ENCODE peak calls at places on chromosomes 16 and 17, in six cellular contexts. One of them, this sample, is unnamed.

GRCh38 chr16:87895641-87896141 is 26.4 kb upstream of the SLC7A5 start:
- DNase-seq in heart left ventricle: no peak
- DNase-seq in vagina: no peak
- DNase-seq in AG04450: no peak
- DNase-seq in A549: no peak
- DNase-seq in CD8-positive, alpha-beta T cell: peak; percentile 50
- DNase-seq in this sample: no peak

GRCh38 chr17:81713004-81713555 is 996 bp downstream of the SLC25A10 start:
- DNase-seq in vagina: no peak
- DNase-seq in heart left ventricle: no peak
- DNase-seq in CD8-positive, alpha-beta T cell: no peak
- DNase-seq in AG04450: no peak
- DNase-seq in A549: no peak
- DNase-seq in this sample: no peak

GRCh38 chr16:51531271-51531670 is 380.2 kb upstream of the SALL1 start:
- DNase-seq in heart left ventricle: no peak
- DNase-seq in vagina: no peak
- DNase-seq in CD8-positive, alpha-beta T cell: no peak
- DNase-seq in AG04450: no peak
- DNase-seq in A549: no peak
- DNase-seq in this sample: no peak

GRCh38 chr17:14427914-14428639 is 127.2 kb downstream of the HS3ST3B1 start:
- DNase-seq in AG04450: no peak
- DNase-seq in heart left ventricle: no peak
- DNase-seq in CD8-positive, alpha-beta T cell: peak; percentile 52
- DNase-seq in vagina: no peak
- DNase-seq in A549: no peak
- DNase-seq in this sample: no peak

GRCh38 chr16:8605554-8605953 is 15.2 kb upstream of the TMEM114 start:
- DNase-seq in CD8-positive, alpha-beta T cell: no peak
- DNase-seq in A549: no peak
- DNase-seq in AG04450: no peak
- DNase-seq in heart left ventricle: no peak
- DNase-seq in vagina: no peak
- DNase-seq in this sample: no peak

GRCh38 chr17:50170662-50171370 is 5.0 kb downstream of the SGCA start:
- DNase-seq in AG04450: no peak
- DNase-seq in CD8-positive, alpha-beta T cell: no peak
- DNase-seq in heart left ventricle: no peak
- DNase-seq in vagina: no peak
- DNase-seq in A549: no peak
- DNase-seq in this sample: no peak

GRCh38 chr17:50361561-50362480 is 11.2 kb downstream of the MRPL27 start:
- DNase-seq in heart left ventricle: peak; percentile 46
- DNase-seq in vagina: no peak
- DNase-seq in AG04450: peak; percentile 49
- DNase-seq in A549: peak; percentile 80
- DNase-seq in CD8-positive, alpha-beta T cell: peak; percentile 32
- DNase-seq in this sample: peak; percentile 78

GRCh38 chr17:40331743-40332641 is 23.0 kb downstream of the RARA start:
- DNase-seq in CD8-positive, alpha-beta T cell: no peak
- DNase-seq in vagina: no peak
- DNase-seq in heart left ventricle: peak; percentile 93
- DNase-seq in A549: peak; percentile 75
- DNase-seq in AG04450: no peak
- DNase-seq in this sample: peak; percentile 90

GRCh38 chr17:44830359-44831269 is 527 bp upstream of the GJC1 start:
- DNase-seq in heart left ventricle: peak; percentile 19
- DNase-seq in vagina: no peak
- DNase-seq in AG04450: no peak
- DNase-seq in CD8-positive, alpha-beta T cell: no peak
- DNase-seq in A549: peak; percentile 59
- DNase-seq in this sample: no peak

GRCh38 chr16:56874800-56875199 is 9.8 kb downstream of the SLC12A3 start:
- DNase-seq in heart left ventricle: no peak
- DNase-seq in vagina: no peak
- DNase-seq in AG04450: no peak
- DNase-seq in CD8-positive, alpha-beta T cell: no peak
- DNase-seq in A549: no peak
- DNase-seq in this sample: no peak

GRCh38 chr16:61891460-61891859 is 144.8 kb downstream of the CDH8 start:
- DNase-seq in A549: no peak
- DNase-seq in CD8-positive, alpha-beta T cell: no peak
- DNase-seq in vagina: no peak
- DNase-seq in heart left ventricle: no peak
- DNase-seq in AG04450: no peak
- DNase-seq in this sample: no peak

GRCh38 chr17:45200701-45201100 is 21.0 kb upstream of the FMNL1 start:
- DNase-seq in A549: no peak
- DNase-seq in vagina: no peak
- DNase-seq in CD8-positive, alpha-beta T cell: no peak
- DNase-seq in heart left ventricle: no peak
- DNase-seq in AG04450: no peak
- DNase-seq in this sample: peak; percentile 82

GRCh38 chr17:40615989-40616476 is 31.6 kb downstream of the SMARCE1 start:
- DNase-seq in AG04450: no peak
- DNase-seq in vagina: no peak
- DNase-seq in CD8-positive, alpha-beta T cell: no peak
- DNase-seq in A549: no peak
- DNase-seq in heart left ventricle: no peak
- DNase-seq in this sample: no peak

GRCh38 chr16:84919751-84920150 is 91.6 kb downstream of the ZDHHC7 start:
- DNase-seq in CD8-positive, alpha-beta T cell: no peak
- DNase-seq in AG04450: no peak
- DNase-seq in A549: no peak
- DNase-seq in heart left ventricle: no peak
- DNase-seq in vagina: no peak
- DNase-seq in this sample: no peak

GRCh38 chr17:4215882-4216411 is 47.8 kb downstream of the ANKFY1 start:
- DNase-seq in CD8-positive, alpha-beta T cell: no peak
- DNase-seq in AG04450: no peak
- DNase-seq in heart left ventricle: no peak
- DNase-seq in A549: no peak
- DNase-seq in vagina: no peak
- DNase-seq in this sample: no peak

GRCh38 chr17:229130-229944 is 47.9 kb upstream of the DOC2B start:
- DNase-seq in A549: no peak
- DNase-seq in vagina: no peak
- DNase-seq in heart left ventricle: no peak
- DNase-seq in AG04450: no peak
- DNase-seq in CD8-positive, alpha-beta T cell: no peak
- DNase-seq in this sample: no peak

GRCh38 chr16:85231959-85232358 is 119.7 kb upstream of the CIBAR2 start:
- DNase-seq in heart left ventricle: peak; percentile 44
- DNase-seq in vagina: no peak
- DNase-seq in AG04450: no peak
- DNase-seq in A549: no peak
- DNase-seq in CD8-positive, alpha-beta T cell: no peak
- DNase-seq in this sample: peak; percentile 71

GRCh38 chr17:81902023-81902652 is at the start of gene NPB:
- DNase-seq in AG04450: no peak
- DNase-seq in CD8-positive, alpha-beta T cell: no peak
- DNase-seq in heart left ventricle: no peak
- DNase-seq in A549: no peak
- DNase-seq in vagina: no peak
- DNase-seq in this sample: no peak

GRCh38 chr16:67989322-67990017 is 9.2 kb upstream of the DPEP3 start:
- DNase-seq in AG04450: no peak
- DNase-seq in A549: no peak
- DNase-seq in CD8-positive, alpha-beta T cell: no peak
- DNase-seq in heart left ventricle: no peak
- DNase-seq in vagina: no peak
- DNase-seq in this sample: no peak

GRCh38 chr17:38750044-38750311 is 1.8 kb upstream of the PCGF2 start:
- DNase-seq in vagina: no peak
- DNase-seq in heart left ventricle: no peak
- DNase-seq in CD8-positive, alpha-beta T cell: no peak
- DNase-seq in AG04450: no peak
- DNase-seq in A549: no peak
- DNase-seq in this sample: no peak

GRCh38 chr16:28924762-28925385 is at the start of gene RABEP2:
- DNase-seq in A549: peak; percentile 89
- DNase-seq in AG04450: peak; percentile 62
- DNase-seq in CD8-positive, alpha-beta T cell: peak; percentile 94
- DNase-seq in vagina: peak; percentile 96
- DNase-seq in heart left ventricle: peak; percentile 93
- DNase-seq in this sample: peak; percentile 90

GRCh38 chr17:19510903-19511302 is 22.8 kb upstream of the SLC47A1 start:
- DNase-seq in CD8-positive, alpha-beta T cell: no peak
- DNase-seq in vagina: no peak
- DNase-seq in heart left ventricle: no peak
- DNase-seq in AG04450: no peak
- DNase-seq in A549: no peak
- DNase-seq in this sample: no peak

GRCh38 chr17:19507673-19508326 is 25.9 kb upstream of the SLC47A1 start:
- DNase-seq in CD8-positive, alpha-beta T cell: peak; percentile 83
- DNase-seq in A549: peak; percentile 95
- DNase-seq in heart left ventricle: peak; percentile 89
- DNase-seq in vagina: peak; percentile 96
- DNase-seq in AG04450: peak; percentile 86
- DNase-seq in this sample: peak; percentile 93

GRCh38 chr17:19502517-19502916 is 31.1 kb upstream of the SLC47A1 start:
- DNase-seq in vagina: no peak
- DNase-seq in heart left ventricle: no peak
- DNase-seq in CD8-positive, alpha-beta T cell: peak; percentile 7
- DNase-seq in A549: no peak
- DNase-seq in AG04450: no peak
- DNase-seq in this sample: no peak

GRCh38 chr17:19513897-19514488 is 19.7 kb upstream of the SLC47A1 start:
- DNase-seq in A549: peak; percentile 82
- DNase-seq in heart left ventricle: peak; percentile 73
- DNase-seq in CD8-positive, alpha-beta T cell: peak; percentile 54
- DNase-seq in vagina: no peak
- DNase-seq in AG04450: peak; percentile 24
- DNase-seq in this sample: peak; percentile 79

GRCh38 chr17:19508327-19508867 is 25.3 kb upstream of the SLC47A1 start:
- DNase-seq in AG04450: no peak
- DNase-seq in vagina: no peak
- DNase-seq in heart left ventricle: peak; percentile 30
- DNase-seq in A549: no peak
- DNase-seq in CD8-positive, alpha-beta T cell: peak; percentile 35
- DNase-seq in this sample: no peak
- H3K27ac ChIP-seq in AG04450: no peak overlapping the region
- H3K27ac ChIP-seq in vagina: peak overlapping the region; percentile 94
- H3K27ac ChIP-seq in heart left ventricle: peak overlapping the region; percentile 67
- H3K27ac ChIP-seq in A549: peak overlapping the region; percentile 95
- H3K27ac ChIP-seq in CD8-positive, alpha-beta T cell: peak overlapping the region; percentile 19
- H3K27ac ChIP-seq in this sample: peak overlapping the region; percentile 95

GRCh38 chr16:58338205-58338604 is 43.4 kb upstream of the PRSS54 start:
- DNase-seq in A549: no peak
- DNase-seq in heart left ventricle: no peak
- DNase-seq in CD8-positive, alpha-beta T cell: no peak
- DNase-seq in vagina: no peak
- DNase-seq in AG04450: no peak
- DNase-seq in this sample: no peak

GRCh38 chr16:58333937-58334336 is 39.1 kb upstream of the PRSS54 start:
- DNase-seq in CD8-positive, alpha-beta T cell: no peak
- DNase-seq in heart left ventricle: no peak
- DNase-seq in A549: no peak
- DNase-seq in vagina: no peak
- DNase-seq in AG04450: no peak
- DNase-seq in this sample: no peak

GRCh38 chr16:58336332-58337089 is 41.7 kb upstream of the PRSS54 start:
- DNase-seq in CD8-positive, alpha-beta T cell: peak; percentile 76
- DNase-seq in vagina: no peak
- DNase-seq in AG04450: peak; percentile 30
- DNase-seq in heart left ventricle: peak; percentile 79
- DNase-seq in A549: peak; percentile 77
- DNase-seq in this sample: peak; percentile 91

GRCh38 chr16:58337090-58337444 is 42.2 kb upstream of the PRSS54 start:
- DNase-seq in heart left ventricle: no peak
- DNase-seq in A549: no peak
- DNase-seq in AG04450: no peak
- DNase-seq in CD8-positive, alpha-beta T cell: no peak
- DNase-seq in vagina: no peak
- DNase-seq in this sample: no peak

GRCh38 chr16:58339452-58339938 is 44.7 kb upstream of the PRSS54 start:
- DNase-seq in heart left ventricle: peak; percentile 43
- DNase-seq in CD8-positive, alpha-beta T cell: no peak
- DNase-seq in vagina: no peak
- DNase-seq in A549: peak; percentile 58
- DNase-seq in AG04450: no peak
- DNase-seq in this sample: no peak
- TF ChIP-seq CTCF in heart left ventricle: peak; percentile 31
- TF ChIP-seq CTCF in CD8-positive, alpha-beta T cell: no peak
- TF ChIP-seq CTCF in vagina: no peak
- TF ChIP-seq CTCF in A549: peak; percentile 33
- TF ChIP-seq CTCF in AG04450: peak; percentile 28
- TF ChIP-seq CTCF in this sample: peak; percentile 50

GRCh38 chr17:17191961-17192381 is 14.2 kb downstream of the PLD6 start:
- DNase-seq in A549: no peak
- DNase-seq in CD8-positive, alpha-beta T cell: no peak
- DNase-seq in AG04450: no peak
- DNase-seq in vagina: no peak
- DNase-seq in heart left ventricle: no peak
- DNase-seq in this sample: no peak

GRCh38 chr17:17190188-17190587 is 15.9 kb downstream of the PLD6 start:
- DNase-seq in A549: no peak
- DNase-seq in vagina: no peak
- DNase-seq in AG04450: no peak
- DNase-seq in heart left ventricle: no peak
- DNase-seq in CD8-positive, alpha-beta T cell: no peak
- DNase-seq in this sample: no peak

GRCh38 chr17:17188586-17188985 is 17.5 kb downstream of the PLD6 start:
- DNase-seq in A549: no peak
- DNase-seq in AG04450: no peak
- DNase-seq in heart left ventricle: no peak
- DNase-seq in CD8-positive, alpha-beta T cell: no peak
- DNase-seq in vagina: no peak
- DNase-seq in this sample: no peak

GRCh38 chr17:17189559-17189958 is 16.6 kb downstream of the PLD6 start:
- DNase-seq in AG04450: no peak
- DNase-seq in vagina: no peak
- DNase-seq in CD8-positive, alpha-beta T cell: no peak
- DNase-seq in heart left ventricle: no peak
- DNase-seq in A549: no peak
- DNase-seq in this sample: no peak

GRCh38 chr17:17191346-17191792 is 14.8 kb downstream of the PLD6 start:
- DNase-seq in heart left ventricle: peak; percentile 60
- DNase-seq in CD8-positive, alpha-beta T cell: no peak
- DNase-seq in A549: no peak
- DNase-seq in AG04450: peak; percentile 60
- DNase-seq in vagina: no peak
- DNase-seq in this sample: no peak
- H3K4me3 ChIP-seq in heart left ventricle: no peak overlapping the region
- H3K4me3 ChIP-seq in CD8-positive, alpha-beta T cell: no peak overlapping the region
- H3K4me3 ChIP-seq in A549: no peak overlapping the region
- H3K4me3 ChIP-seq in AG04450: no peak overlapping the region
- H3K4me3 ChIP-seq in vagina: no peak overlapping the region
- H3K4me3 ChIP-seq in this sample: no peak overlapping the region

GRCh38 chr16:72174726-72175125 is 2.8 kb upstream of the PMFBP1 start:
- DNase-seq in CD8-positive, alpha-beta T cell: no peak
- DNase-seq in vagina: no peak
- DNase-seq in AG04450: no peak
- DNase-seq in heart left ventricle: no peak
- DNase-seq in A549: no peak
- DNase-seq in this sample: no peak
- H3K27ac ChIP-seq in CD8-positive, alpha-beta T cell: no peak overlapping the region
- H3K27ac ChIP-seq in vagina: no peak overlapping the region
- H3K27ac ChIP-seq in AG04450: no peak overlapping the region
- H3K27ac ChIP-seq in heart left ventricle: no peak overlapping the region
- H3K27ac ChIP-seq in A549: no peak overlapping the region
- H3K27ac ChIP-seq in this sample: no peak overlapping the region

GRCh38 chr17:27797390-27798091 is 2.8 kb downstream of the NOS2 start:
- DNase-seq in A549: no peak
- DNase-seq in AG04450: no peak
- DNase-seq in heart left ventricle: no peak
- DNase-seq in vagina: no peak
- DNase-seq in CD8-positive, alpha-beta T cell: no peak
- DNase-seq in this sample: no peak
- TF ChIP-seq CTCF in A549: no peak
- TF ChIP-seq CTCF in AG04450: no peak
- TF ChIP-seq CTCF in heart left ventricle: no peak
- TF ChIP-seq CTCF in vagina: no peak
- TF ChIP-seq CTCF in CD8-positive, alpha-beta T cell: no peak
- TF ChIP-seq CTCF in this sample: no peak